ENCODE peak calls at places on chromosomes 7 and 10, in nine cellular contexts. One of them, this sample, is unnamed.

GRCh38 chr7:151727579-151728285 is 149.2 kb downstream of the PRKAG2 start:
- DNase-seq in occipital lobe: no peak
- DNase-seq in astrocyte of the spinal cord: peak
- DNase-seq in Peyer's patch: peak
- DNase-seq in astrocyte of the hippocampus: peak
- DNase-seq in stimulated activated CD4-positive, alpha-beta T cell treated with anti-CD3 and anti-CD28 coated beads, Interleukin-12 subunit alpha, Interleukin-12 subunit beta, amount 100 ng/mL, for 48 hours: peak
- DNase-seq in activated naive CD8-positive, alpha-beta T cell treated with anti-CD3 and anti-CD28 coated beads, Interleukin-2, amount 10 ng/mL, durations not matched to agents 7 days and 5 days: no peak
- DNase-seq in dermis microvascular lymphatic vessel endothelial cell: peak
- DNase-seq in GM12891: peak
- DNase-seq in this sample: peak

GRCh38 chr10:69801434-69802315 is at the start of gene COL13A1:
- DNase-seq in occipital lobe: no peak
- DNase-seq in astrocyte of the spinal cord: peak
- DNase-seq in Peyer's patch: no peak
- DNase-seq in activated naive CD8-positive, alpha-beta T cell treated with anti-CD3 and anti-CD28 coated beads, Interleukin-2, amount 10 ng/mL, durations not matched to agents 7 days and 5 days: peak
- DNase-seq in stimulated activated CD4-positive, alpha-beta T cell treated with anti-CD3 and anti-CD28 coated beads, Interleukin-12 subunit alpha, Interleukin-12 subunit beta, amount 100 ng/mL, for 48 hours: no peak
- DNase-seq in GM12891: peak
- DNase-seq in astrocyte of the hippocampus: peak
- DNase-seq in dermis microvascular lymphatic vessel endothelial cell: peak
- DNase-seq in this sample: peak

GRCh38 chr10:97515260-97515978 is 16.7 kb downstream of the UBTD1 start:
- DNase-seq in dermis microvascular lymphatic vessel endothelial cell: no peak
- DNase-seq in occipital lobe: no peak
- DNase-seq in GM12891: no peak
- DNase-seq in astrocyte of the spinal cord: no peak
- DNase-seq in activated naive CD8-positive, alpha-beta T cell treated with anti-CD3 and anti-CD28 coated beads, Interleukin-2, amount 10 ng/mL, durations not matched to agents 7 days and 5 days: no peak
- DNase-seq in astrocyte of the hippocampus: no peak
- DNase-seq in stimulated activated CD4-positive, alpha-beta T cell treated with anti-CD3 and anti-CD28 coated beads, Interleukin-12 subunit alpha, Interleukin-12 subunit beta, amount 100 ng/mL, for 48 hours: no peak
- DNase-seq in Peyer's patch: no peak
- DNase-seq in this sample: no peak

GRCh38 chr7:138000081-138000701 is 1.7 kb downstream of the CREB3L2 start:
- DNase-seq in activated naive CD8-positive, alpha-beta T cell treated with anti-CD3 and anti-CD28 coated beads, Interleukin-2, amount 10 ng/mL, durations not matched to agents 7 days and 5 days: no peak
- DNase-seq in stimulated activated CD4-positive, alpha-beta T cell treated with anti-CD3 and anti-CD28 coated beads, Interleukin-12 subunit alpha, Interleukin-12 subunit beta, amount 100 ng/mL, for 48 hours: no peak
- DNase-seq in astrocyte of the spinal cord: peak
- DNase-seq in Peyer's patch: peak
- DNase-seq in astrocyte of the hippocampus: peak
- DNase-seq in occipital lobe: no peak
- DNase-seq in GM12891: no peak
- DNase-seq in dermis microvascular lymphatic vessel endothelial cell: peak
- DNase-seq in this sample: peak

GRCh38 chr7:37476428-37476827 is 27.8 kb upstream of the ELMO1 start:
- DNase-seq in GM12891: no peak
- DNase-seq in stimulated activated CD4-positive, alpha-beta T cell treated with anti-CD3 and anti-CD28 coated beads, Interleukin-12 subunit alpha, Interleukin-12 subunit beta, amount 100 ng/mL, for 48 hours: no peak
- DNase-seq in dermis microvascular lymphatic vessel endothelial cell: no peak
- DNase-seq in Peyer's patch: no peak
- DNase-seq in occipital lobe: no peak
- DNase-seq in activated naive CD8-positive, alpha-beta T cell treated with anti-CD3 and anti-CD28 coated beads, Interleukin-2, amount 10 ng/mL, durations not matched to agents 7 days and 5 days: no peak
- DNase-seq in astrocyte of the spinal cord: no peak
- DNase-seq in astrocyte of the hippocampus: no peak
- DNase-seq in this sample: no peak

GRCh38 chr10:53601260-53601875 is 828.8 kb upstream of the MBL2 start:
- DNase-seq in astrocyte of the hippocampus: peak
- DNase-seq in dermis microvascular lymphatic vessel endothelial cell: peak
- DNase-seq in activated naive CD8-positive, alpha-beta T cell treated with anti-CD3 and anti-CD28 coated beads, Interleukin-2, amount 10 ng/mL, durations not matched to agents 7 days and 5 days: no peak
- DNase-seq in stimulated activated CD4-positive, alpha-beta T cell treated with anti-CD3 and anti-CD28 coated beads, Interleukin-12 subunit alpha, Interleukin-12 subunit beta, amount 100 ng/mL, for 48 hours: no peak
- DNase-seq in occipital lobe: no peak
- DNase-seq in Peyer's patch: no peak
- DNase-seq in GM12891: no peak
- DNase-seq in astrocyte of the spinal cord: peak
- DNase-seq in this sample: no peak

GRCh38 chr7:142855756-142856564 is 1.1 kb downstream of the EPHB6 start:
- DNase-seq in astrocyte of the spinal cord: no peak
- DNase-seq in GM12891: no peak
- DNase-seq in Peyer's patch: peak
- DNase-seq in activated naive CD8-positive, alpha-beta T cell treated with anti-CD3 and anti-CD28 coated beads, Interleukin-2, amount 10 ng/mL, durations not matched to agents 7 days and 5 days: no peak
- DNase-seq in occipital lobe: no peak
- DNase-seq in dermis microvascular lymphatic vessel endothelial cell: no peak
- DNase-seq in stimulated activated CD4-positive, alpha-beta T cell treated with anti-CD3 and anti-CD28 coated beads, Interleukin-12 subunit alpha, Interleukin-12 subunit beta, amount 100 ng/mL, for 48 hours: no peak
- DNase-seq in astrocyte of the hippocampus: peak
- DNase-seq in this sample: peak

GRCh38 chr7:158353606-158354570 is 233.7 kb downstream of the PTPRN2 start:
- DNase-seq in GM12891: no peak
- DNase-seq in astrocyte of the hippocampus: peak
- DNase-seq in stimulated activated CD4-positive, alpha-beta T cell treated with anti-CD3 and anti-CD28 coated beads, Interleukin-12 subunit alpha, Interleukin-12 subunit beta, amount 100 ng/mL, for 48 hours: no peak
- DNase-seq in activated naive CD8-positive, alpha-beta T cell treated with anti-CD3 and anti-CD28 coated beads, Interleukin-2, amount 10 ng/mL, durations not matched to agents 7 days and 5 days: no peak
- DNase-seq in occipital lobe: no peak
- DNase-seq in Peyer's patch: peak
- DNase-seq in astrocyte of the spinal cord: no peak
- DNase-seq in dermis microvascular lymphatic vessel endothelial cell: peak
- DNase-seq in this sample: no peak

GRCh38 chr10:107889101-107889500 is 724.6 kb upstream of the SORCS1 start:
- DNase-seq in occipital lobe: no peak
- DNase-seq in astrocyte of the spinal cord: no peak
- DNase-seq in dermis microvascular lymphatic vessel endothelial cell: no peak
- DNase-seq in stimulated activated CD4-positive, alpha-beta T cell treated with anti-CD3 and anti-CD28 coated beads, Interleukin-12 subunit alpha, Interleukin-12 subunit beta, amount 100 ng/mL, for 48 hours: no peak
- DNase-seq in Peyer's patch: no peak
- DNase-seq in GM12891: no peak
- DNase-seq in activated naive CD8-positive, alpha-beta T cell treated with anti-CD3 and anti-CD28 coated beads, Interleukin-2, amount 10 ng/mL, durations not matched to agents 7 days and 5 days: no peak
- DNase-seq in astrocyte of the hippocampus: no peak
- DNase-seq in this sample: no peak

GRCh38 chr10:68560201-68560915 is at the start of gene TET1:
- DNase-seq in stimulated activated CD4-positive, alpha-beta T cell treated with anti-CD3 and anti-CD28 coated beads, Interleukin-12 subunit alpha, Interleukin-12 subunit beta, amount 100 ng/mL, for 48 hours: no peak
- DNase-seq in Peyer's patch: peak
- DNase-seq in activated naive CD8-positive, alpha-beta T cell treated with anti-CD3 and anti-CD28 coated beads, Interleukin-2, amount 10 ng/mL, durations not matched to agents 7 days and 5 days: peak
- DNase-seq in GM12891: peak
- DNase-seq in occipital lobe: peak
- DNase-seq in dermis microvascular lymphatic vessel endothelial cell: peak
- DNase-seq in astrocyte of the spinal cord: no peak
- DNase-seq in astrocyte of the hippocampus: peak
- DNase-seq in this sample: peak

GRCh38 chr10:79387466-79387973 is 40.3 kb downstream of the PPIF start:
- DNase-seq in Peyer's patch: no peak
- DNase-seq in astrocyte of the hippocampus: no peak
- DNase-seq in occipital lobe: no peak
- DNase-seq in astrocyte of the spinal cord: no peak
- DNase-seq in GM12891: peak
- DNase-seq in activated naive CD8-positive, alpha-beta T cell treated with anti-CD3 and anti-CD28 coated beads, Interleukin-2, amount 10 ng/mL, durations not matched to agents 7 days and 5 days: peak
- DNase-seq in stimulated activated CD4-positive, alpha-beta T cell treated with anti-CD3 and anti-CD28 coated beads, Interleukin-12 subunit alpha, Interleukin-12 subunit beta, amount 100 ng/mL, for 48 hours: no peak
- DNase-seq in dermis microvascular lymphatic vessel endothelial cell: no peak
- DNase-seq in this sample: no peak

GRCh38 chr10:5694573-5694972 is 9.9 kb downstream of the TASOR2 start:
- DNase-seq in astrocyte of the hippocampus: no peak
- DNase-seq in GM12891: no peak
- DNase-seq in Peyer's patch: no peak
- DNase-seq in occipital lobe: no peak
- DNase-seq in activated naive CD8-positive, alpha-beta T cell treated with anti-CD3 and anti-CD28 coated beads, Interleukin-2, amount 10 ng/mL, durations not matched to agents 7 days and 5 days: no peak
- DNase-seq in astrocyte of the spinal cord: no peak
- DNase-seq in dermis microvascular lymphatic vessel endothelial cell: no peak
- DNase-seq in stimulated activated CD4-positive, alpha-beta T cell treated with anti-CD3 and anti-CD28 coated beads, Interleukin-12 subunit alpha, Interleukin-12 subunit beta, amount 100 ng/mL, for 48 hours: no peak
- DNase-seq in this sample: no peak